ENCODE peak calls at places on chromosomes 6 and 20, in eight cellular contexts. C, B, Z, S, A, I, Q and G are unnamed samples.

GRCh38 chr6:111015656-111016190 is 33.9 kb downstream of the RPF2 start:
- DNase-seq in C (no peak), B (no peak), Z (no peak), S (no peak), A (no peak), I (no peak), Q (no peak), G (no peak)

GRCh38 chr6:5337573-5337972 is 76.3 kb downstream of the FARS2 start:
- DNase-seq in C (no peak), B (no peak), Z (no peak), S (peak; percentile 11), A (no peak), I (no peak), Q (no peak), G (no peak)

GRCh38 chr6:93886416-93886815 is 467.1 kb upstream of the EPHA7 start:
- DNase-seq in C (no peak), B (no peak), Z (no peak), S (no peak), A (no peak), I (no peak), Q (no peak), G (no peak)

GRCh38 chr6:157550114-157550989 is 169.4 kb downstream of the ZDHHC14 start:
- DNase-seq in C (no peak), B (no peak), Z (no peak), S (no peak), A (no peak), I (no peak), Q (no peak), G (no peak)

GRCh38 chr6:44054635-44055559 is 72.4 kb downstream of the MRPL14 start:
- DNase-seq in C (no peak), B (no peak), Z (peak; percentile 97), S (peak; percentile 48), A (no peak), I (no peak), Q (peak; percentile 52), G (no peak)

GRCh38 chr6:35396991-35397390 is 54.6 kb downstream of the PPARD start:
- DNase-seq in C (no peak), B (no peak), Z (peak; percentile 30), S (no peak), A (no peak), I (no peak), Q (peak; percentile 92), G (no peak)

GRCh38 chr20:64223526-64224067 is 32.0 kb upstream of the PCMTD2 start:
- DNase-seq in C (no peak), B (peak; percentile 60), Z (peak; percentile 14), S (peak; percentile 78), A (no peak), I (peak; percentile 72), Q (no peak), G (peak; percentile 78)

GRCh38 chr6:166365221-166365620 is 17.5 kb downstream of the MPC1 start:
- DNase-seq in C (no peak), B (peak; percentile 41), Z (no peak), S (peak; percentile 70), A (no peak), I (no peak), Q (no peak), G (no peak)

GRCh38 chr6:106609699-106610098 is 19.6 kb downstream of the RTN4IP1 start:
- DNase-seq in C (no peak), B (no peak), Z (no peak), S (peak; percentile 50), A (no peak), I (no peak), Q (peak; percentile 26), G (peak; percentile 34)

GRCh38 chr6:132683543-132683942 is 24.6 kb upstream of the TAAR1 start:
- DNase-seq in C (no peak), B (no peak), Z (peak; percentile 10), S (peak; percentile 3), A (no peak), I (no peak), Q (peak; percentile 88), G (no peak)

GRCh38 chr20:57501461-57502330 is 23.2 kb downstream of the CTCFL start:
- DNase-seq in C (no peak), B (no peak), Z (no peak), S (peak; percentile 19), A (no peak), I (peak; percentile 51), Q (no peak), G (no peak)

GRCh38 chr20:37209661-37210314 is 30.4 kb upstream of the MROH8 start:
- DNase-seq in C (no peak), B (no peak), Z (no peak), S (no peak), A (no peak), I (no peak), Q (peak; percentile 67), G (no peak)

GRCh38 chr6:142155895-142156757 is 9.1 kb downstream of the VTA1 start:
- DNase-seq in C (no peak), B (no peak), Z (no peak), S (peak; percentile 47), A (no peak), I (no peak), Q (no peak), G (no peak)
- TF ChIP-seq CTCF in C (no peak), B (peak; percentile 25), Z (peak; percentile 5), S (peak; percentile 67), A (peak; percentile 16), I (peak; percentile 77), Q (peak; percentile 43), G (peak; percentile 76)

GRCh38 chr20:32483351-32484220 is 101.5 kb downstream of the NOL4L start:
- DNase-seq in C (no peak), B (peak; percentile 58), Z (peak; percentile 84), S (peak; percentile 62), A (peak; percentile 62), I (peak; percentile 85), Q (peak; percentile 71), G (peak; percentile 90)
- TF ChIP-seq CTCF in C (no peak), B (no peak), Z (no peak), S (no peak), A (no peak), I (no peak), Q (no peak), G (no peak)

DNA sequence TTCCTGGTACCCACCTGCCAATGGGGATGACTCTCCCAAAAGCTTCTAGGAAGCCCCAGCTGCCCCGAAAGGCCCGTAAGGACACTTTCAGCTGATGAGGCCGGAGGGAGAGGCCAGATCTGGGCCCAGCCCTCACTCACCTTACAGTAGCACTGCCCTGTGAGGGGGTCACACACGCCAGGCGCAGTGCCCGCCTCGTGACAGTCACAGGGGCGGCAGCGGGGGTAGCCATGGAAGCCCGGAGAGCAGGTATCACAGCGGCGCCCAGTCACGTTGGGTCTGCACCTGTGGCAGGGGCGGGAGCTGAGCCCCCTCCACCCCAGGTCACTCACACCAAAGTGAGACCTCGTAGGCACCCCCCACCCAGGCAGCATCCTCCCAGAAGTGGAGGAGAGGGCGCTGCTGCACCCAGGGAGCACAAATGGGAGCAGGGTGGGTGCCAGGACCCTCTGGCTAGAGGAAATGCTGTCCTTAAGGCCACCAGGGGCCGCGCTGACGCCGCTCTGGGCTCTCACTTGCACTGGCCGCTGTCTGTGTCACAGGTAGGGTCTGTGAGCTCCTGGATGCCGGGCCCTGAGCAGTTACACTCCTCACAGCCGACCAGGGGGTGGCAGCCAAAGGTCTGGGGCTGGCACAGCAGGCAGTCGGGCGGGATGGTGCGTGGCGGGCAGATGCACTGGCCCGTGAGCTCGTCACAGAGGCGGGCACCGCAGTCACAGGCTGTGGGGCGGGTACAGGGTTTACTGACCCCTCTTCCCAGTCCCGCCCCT is 25.1 kb downstream of the ADRM1 start:
- DNase-seq in C (no peak), B (no peak), Z (no peak), S (no peak), A (peak; percentile 13), I (no peak), Q (no peak), G (no peak)
- TF ChIP-seq CTCF in C (no peak), B (no peak), Z (no peak), S (no peak), A (no peak), I (no peak), Q (no peak), G (no peak)

GRCh38 chr6:119627908-119628669 is 278.5 kb upstream of the MAN1A1 start:
- DNase-seq in C (no peak), B (no peak), Z (peak; percentile 28), S (no peak), A (no peak), I (no peak), Q (peak; percentile 80), G (no peak)
- TF ChIP-seq CTCF in C (no peak), B (no peak), Z (no peak), S (no peak), A (no peak), I (no peak), Q (peak; percentile 46), G (no peak)

GRCh38 chr6:55448446-55448845 is 121.2 kb downstream of the GFRAL start:
- DNase-seq in C (no peak), B (no peak), Z (peak; percentile 6), S (no peak), A (no peak), I (no peak), Q (no peak), G (no peak)

GRCh38 chr6:55450007-55450406 is 122.7 kb downstream of the GFRAL start:
- DNase-seq in C (no peak), B (no peak), Z (peak; percentile 30), S (no peak), A (no peak), I (no peak), Q (no peak), G (no peak)

GRCh38 chr6:55445648-55446204 is 118.5 kb downstream of the GFRAL start:
- DNase-seq in C (peak; percentile 4), B (no peak), Z (peak; percentile 14), S (peak; percentile 56), A (no peak), I (no peak), Q (peak; percentile 7), G (peak; percentile 6)

GRCh38 chr6:55443238-55444134 is 116.2 kb downstream of the GFRAL start:
- DNase-seq in C (no peak), B (no peak), Z (no peak), S (no peak), A (no peak), I (no peak), Q (no peak), G (no peak)

GRCh38 chr6:55449219-55449618 is 122.0 kb downstream of the GFRAL start:
- DNase-seq in C (no peak), B (no peak), Z (no peak), S (peak; percentile 32), A (no peak), I (no peak), Q (no peak), G (peak; percentile 9)
- TF ChIP-seq CTCF in C (no peak), B (no peak), Z (no peak), S (peak; percentile 45), A (no peak), I (no peak), Q (peak; percentile 34), G (peak; percentile 14)

GRCh38 chr6:49423817-49424216 is 39.2 kb downstream of the MMUT start:
- DNase-seq in C (no peak), B (no peak), Z (no peak), S (peak; percentile 30), A (no peak), I (no peak), Q (peak; percentile 10), G (no peak)
- TF ChIP-seq CTCF in C (no peak), B (no peak), Z (no peak), S (peak; percentile 49), A (no peak), I (no peak), Q (peak; percentile 51), G (no peak)

GRCh38 chr6:8084586-8084985 is 17.8 kb downstream of the EEF1E1 start:
- DNase-seq in C (no peak), B (no peak), Z (no peak), S (no peak), A (no peak), I (no peak), Q (no peak), G (no peak)
- TF ChIP-seq CTCF in C (no peak), B (no peak), Z (no peak), S (no peak), A (no peak), I (no peak), Q (no peak), G (no peak)